ENCODE peak calls at places on chromosomes 7 and 10, in four cellular contexts. One of them, this sample, is unnamed.
A peak's percentile ranks its signal among the peaks of the same experiment; 100 is the strongest.

GRCh38 chr7:117995850-117996650 is 122.8 kb upstream of the CTTNBP2 start:
- DNase-seq in CD8-positive, alpha-beta memory T cell: no peak
- DNase-seq in ovary: no peak
- DNase-seq in fibroblast of mammary gland: no peak
- DNase-seq in this sample: no peak

GRCh38 chr7:44182827-44183226 is 6.4 kb downstream of the GCK start:
- DNase-seq in fibroblast of mammary gland: no peak
- DNase-seq in CD8-positive, alpha-beta memory T cell: no peak
- DNase-seq in ovary: no peak
- DNase-seq in this sample: no peak

GRCh38 chr7:129612112-129613015 is 844 bp downstream of the NRF1 start:
- DNase-seq in CD8-positive, alpha-beta memory T cell: peak; percentile 52
- DNase-seq in fibroblast of mammary gland: peak; percentile 64
- DNase-seq in ovary: peak; percentile 64
- DNase-seq in this sample: peak; percentile 85

GRCh38 chr7:12685550-12685949 is 1.9 kb upstream of the ARL4A start:
- DNase-seq in ovary: peak; percentile 28
- DNase-seq in fibroblast of mammary gland: peak; percentile 72
- DNase-seq in CD8-positive, alpha-beta memory T cell: peak; percentile 46
- DNase-seq in this sample: no peak

GRCh38 chr7:72710983-72711382 is 117.0 kb downstream of the TYW1B start:
- DNase-seq in CD8-positive, alpha-beta memory T cell: no peak
- DNase-seq in fibroblast of mammary gland: no peak
- DNase-seq in ovary: no peak
- DNase-seq in this sample: no peak

GRCh38 chr10:794382-794956 is 105.0 kb upstream of the DIP2C start:
- DNase-seq in ovary: no peak
- DNase-seq in CD8-positive, alpha-beta memory T cell: no peak
- DNase-seq in fibroblast of mammary gland: peak; percentile 45
- DNase-seq in this sample: peak; percentile 44

GRCh38 chr7:157397751-157398691 is 61.2 kb downstream of the DNAJB6 start:
- DNase-seq in fibroblast of mammary gland: peak; percentile 60
- DNase-seq in ovary: peak; percentile 57
- DNase-seq in CD8-positive, alpha-beta memory T cell: no peak
- DNase-seq in this sample: no peak

GRCh38 chr7:129091484-129092002 is 36.6 kb upstream of the TNPO3 start:
- DNase-seq in ovary: peak; percentile 76
- DNase-seq in CD8-positive, alpha-beta memory T cell: peak; percentile 77
- DNase-seq in fibroblast of mammary gland: peak; percentile 55
- DNase-seq in this sample: peak; percentile 85

GRCh38 chr7:76202666-76203030 is 952 bp downstream of the SRRM3 start:
- DNase-seq in ovary: no peak
- DNase-seq in fibroblast of mammary gland: no peak
- DNase-seq in CD8-positive, alpha-beta memory T cell: no peak
- DNase-seq in this sample: no peak

GRCh38 chr7:4461511-4461910 is 220.6 kb upstream of the FOXK1 start:
- DNase-seq in ovary: no peak
- DNase-seq in CD8-positive, alpha-beta memory T cell: no peak
- DNase-seq in fibroblast of mammary gland: no peak
- DNase-seq in this sample: no peak

GRCh38 chr7:148735141-148735540 is 36.4 kb downstream of the CUL1 start:
- DNase-seq in fibroblast of mammary gland: no peak
- DNase-seq in ovary: no peak
- DNase-seq in CD8-positive, alpha-beta memory T cell: no peak
- DNase-seq in this sample: no peak

GRCh38 chr10:53233759-53234158 is 461.2 kb upstream of the MBL2 start:
- DNase-seq in fibroblast of mammary gland: no peak
- DNase-seq in CD8-positive, alpha-beta memory T cell: no peak
- DNase-seq in ovary: no peak
- DNase-seq in this sample: no peak

GRCh38 chr10:773562-774161 is 84.2 kb upstream of the DIP2C start:
- DNase-seq in CD8-positive, alpha-beta memory T cell: no peak
- DNase-seq in fibroblast of mammary gland: no peak
- DNase-seq in ovary: no peak
- DNase-seq in this sample: no peak

GRCh38 chr7:85135931-85136330 is 50.9 kb downstream of the SEMA3D start:
- DNase-seq in ovary: no peak
- DNase-seq in fibroblast of mammary gland: peak; percentile 45
- DNase-seq in CD8-positive, alpha-beta memory T cell: no peak
- DNase-seq in this sample: no peak

GRCh38 chr7:43725251-43725650 is 4.1 kb downstream of the COA1 start:
- DNase-seq in CD8-positive, alpha-beta memory T cell: no peak
- DNase-seq in fibroblast of mammary gland: no peak
- DNase-seq in ovary: no peak
- DNase-seq in this sample: no peak

GRCh38 chr10:45373003-45373782 is 823 bp upstream of the ALOX5 start:
- DNase-seq in fibroblast of mammary gland: no peak
- DNase-seq in CD8-positive, alpha-beta memory T cell: peak; percentile 31
- DNase-seq in ovary: no peak
- DNase-seq in this sample: no peak
- H3K4me3 ChIP-seq in fibroblast of mammary gland: no peak overlapping the region
- H3K4me3 ChIP-seq in CD8-positive, alpha-beta memory T cell: peak overlapping the region; percentile 51
- H3K4me3 ChIP-seq in ovary: peak overlapping the region; percentile 35
- H3K4me3 ChIP-seq in this sample: peak overlapping the region; percentile 48

GRCh38 chr10:79138449-79139123 is 69.8 kb downstream of the ZMIZ1 start:
- DNase-seq in CD8-positive, alpha-beta memory T cell: no peak
- DNase-seq in fibroblast of mammary gland: no peak
- DNase-seq in ovary: no peak
- DNase-seq in this sample: no peak

GRCh38 chr10:79135790-79136189 is 67.0 kb downstream of the ZMIZ1 start:
- DNase-seq in ovary: no peak
- DNase-seq in fibroblast of mammary gland: no peak
- DNase-seq in CD8-positive, alpha-beta memory T cell: no peak
- DNase-seq in this sample: no peak

GRCh38 chr10:79137826-79138225 is 69.1 kb downstream of the ZMIZ1 start:
- DNase-seq in fibroblast of mammary gland: peak; percentile 53
- DNase-seq in CD8-positive, alpha-beta memory T cell: peak; percentile 31
- DNase-seq in ovary: peak; percentile 57
- DNase-seq in this sample: no peak

GRCh38 chr10:79136227-79137005 is 67.7 kb downstream of the ZMIZ1 start:
- DNase-seq in CD8-positive, alpha-beta memory T cell: no peak
- DNase-seq in ovary: no peak
- DNase-seq in fibroblast of mammary gland: no peak
- DNase-seq in this sample: no peak

GRCh38 chr10:79137404-79137803 is 68.6 kb downstream of the ZMIZ1 start:
- DNase-seq in CD8-positive, alpha-beta memory T cell: no peak
- DNase-seq in ovary: peak; percentile 43
- DNase-seq in fibroblast of mammary gland: no peak
- DNase-seq in this sample: no peak
- H3K4me3 ChIP-seq in CD8-positive, alpha-beta memory T cell: peak overlapping the region; percentile 37
- H3K4me3 ChIP-seq in ovary: no peak overlapping the region
- H3K4me3 ChIP-seq in fibroblast of mammary gland: no peak overlapping the region
- H3K4me3 ChIP-seq in this sample: no peak overlapping the region

GRCh38 chr7:151876899-151877777 is at the start of gene PRKAG2:
- DNase-seq in CD8-positive, alpha-beta memory T cell: peak; percentile 85
- DNase-seq in fibroblast of mammary gland: peak; percentile 15
- DNase-seq in ovary: peak; percentile 72
- DNase-seq in this sample: peak; percentile 89

GRCh38 chr7:151873402-151873965 is 3.4 kb downstream of the PRKAG2 start:
- DNase-seq in CD8-positive, alpha-beta memory T cell: no peak
- DNase-seq in fibroblast of mammary gland: no peak
- DNase-seq in ovary: peak; percentile 52
- DNase-seq in this sample: no peak

GRCh38 chr7:151875862-151876111 is 1.1 kb downstream of the PRKAG2 start:
- DNase-seq in CD8-positive, alpha-beta memory T cell: no peak
- DNase-seq in ovary: no peak
- DNase-seq in fibroblast of mammary gland: peak; percentile 24
- DNase-seq in this sample: no peak

GRCh38 chr7:151877911-151878835 is 1.3 kb upstream of the PRKAG2 start:
- DNase-seq in ovary: no peak
- DNase-seq in fibroblast of mammary gland: no peak
- DNase-seq in CD8-positive, alpha-beta memory T cell: no peak
- DNase-seq in this sample: no peak

GRCh38 chr7:151876112-151876898 is 610 bp downstream of the PRKAG2 start:
- DNase-seq in ovary: peak; percentile 83
- DNase-seq in CD8-positive, alpha-beta memory T cell: peak; percentile 80
- DNase-seq in fibroblast of mammary gland: peak; percentile 5
- DNase-seq in this sample: peak; percentile 92
- H3K4me3 ChIP-seq in ovary: peak overlapping the region; percentile 84
- H3K4me3 ChIP-seq in CD8-positive, alpha-beta memory T cell: peak overlapping the region; percentile 98
- H3K4me3 ChIP-seq in fibroblast of mammary gland: peak overlapping the region; percentile 55
- H3K4me3 ChIP-seq in this sample: peak overlapping the region; percentile 96

DNA sequence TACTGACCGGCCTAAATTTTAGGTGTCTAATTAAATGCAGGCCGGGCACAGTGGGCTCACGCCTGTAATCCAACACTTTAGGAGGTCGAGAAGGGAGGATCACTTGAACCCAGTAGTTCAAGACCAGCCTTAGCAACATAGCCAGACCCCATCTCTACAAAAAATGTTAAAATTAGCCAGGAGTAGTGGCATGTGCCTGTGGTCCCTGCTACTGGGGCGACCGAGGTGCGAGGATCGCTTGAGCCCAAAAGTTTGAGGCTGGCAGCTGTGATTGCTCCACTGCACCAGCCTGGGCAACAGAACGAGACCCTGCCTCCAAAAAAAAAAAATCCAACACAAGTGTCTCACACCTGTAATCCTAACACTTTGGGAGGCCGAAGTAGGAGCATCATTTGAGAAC is 491 bp upstream of the SLC37A3 start:
- DNase-seq in CD8-positive, alpha-beta memory T cell: no peak
- DNase-seq in fibroblast of mammary gland: no peak
- DNase-seq in ovary: no peak
- DNase-seq in this sample: no peak
- H3K4me3 ChIP-seq in CD8-positive, alpha-beta memory T cell: peak overlapping the region; percentile 71
- H3K4me3 ChIP-seq in fibroblast of mammary gland: no peak overlapping the region
- H3K4me3 ChIP-seq in ovary: no peak overlapping the region
- H3K4me3 ChIP-seq in this sample: peak overlapping the region; percentile 99

GRCh38 chr10:27603104-27603503 is 99.0 kb downstream of the RAB18 start:
- DNase-seq in fibroblast of mammary gland: no peak
- DNase-seq in CD8-positive, alpha-beta memory T cell: no peak
- DNase-seq in ovary: no peak
- DNase-seq in this sample: no peak
- H3K4me3 ChIP-seq in fibroblast of mammary gland: no peak overlapping the region
- H3K4me3 ChIP-seq in CD8-positive, alpha-beta memory T cell: no peak overlapping the region
- H3K4me3 ChIP-seq in ovary: no peak overlapping the region
- H3K4me3 ChIP-seq in this sample: no peak overlapping the region

GRCh38 chr10:122462533-122463465 is 1.4 kb downstream of the HTRA1 start:
- DNase-seq in fibroblast of mammary gland: no peak
- DNase-seq in CD8-positive, alpha-beta memory T cell: no peak
- DNase-seq in ovary: peak; percentile 71
- DNase-seq in this sample: peak; percentile 87

GRCh38 chr10:122461729-122462532 is 578 bp downstream of the HTRA1 start:
- DNase-seq in fibroblast of mammary gland: no peak
- DNase-seq in CD8-positive, alpha-beta memory T cell: no peak
- DNase-seq in ovary: peak; percentile 33
- DNase-seq in this sample: no peak

GRCh38 chr10:122464575-122464974 is 3.2 kb downstream of the HTRA1 start:
- DNase-seq in CD8-positive, alpha-beta memory T cell: no peak
- DNase-seq in fibroblast of mammary gland: no peak
- DNase-seq in ovary: no peak
- DNase-seq in this sample: no peak

GRCh38 chr10:122464158-122464510 is 2.8 kb downstream of the HTRA1 start:
- DNase-seq in ovary: peak; percentile 45
- DNase-seq in fibroblast of mammary gland: no peak
- DNase-seq in CD8-positive, alpha-beta memory T cell: no peak
- DNase-seq in this sample: no peak

GRCh38 chr10:122463466-122464157 is 2.3 kb downstream of the HTRA1 start:
- DNase-seq in fibroblast of mammary gland: no peak
- DNase-seq in CD8-positive, alpha-beta memory T cell: no peak
- DNase-seq in ovary: no peak
- DNase-seq in this sample: no peak
- H3K4me3 ChIP-seq in fibroblast of mammary gland: peak overlapping the region; percentile 94
- H3K4me3 ChIP-seq in CD8-positive, alpha-beta memory T cell: no peak overlapping the region
- H3K4me3 ChIP-seq in ovary: peak overlapping the region; percentile 57
- H3K4me3 ChIP-seq in this sample: peak overlapping the region; percentile 85